ENCODE peak calls at places on chromosomes 11 and 22, in nine cellular contexts. Y, T, X, N, L, A, I, M and J are unnamed samples.

GRCh38 chr11:117600261-117600783 is 196.7 kb downstream of the DSCAML1 start:
- DNase-seq in Y (no peak), T (no peak), X (no peak), N (no peak), L (no peak), A (no peak), I (no peak), M (no peak), J (no peak)

GRCh38 chr11:45391168-45391850 is 105.2 kb upstream of the SYT13 start:
- DNase-seq in Y (no peak), T (no peak), X (no peak), N (no peak), L (no peak), A (no peak), I (no peak), M (no peak), J (no peak)

GRCh38 chr11:118910309-118911112 is 15.2 kb downstream of the BCL9L start:
- DNase-seq in Y (peak), T (peak), X (peak), N (peak), L (no peak), A (peak), I (peak), M (no peak), J (peak)

GRCh38 chr11:68269414-68270081 is 2.2 kb downstream of the C11orf24 start:
- DNase-seq in Y (peak), T (no peak), X (peak), N (no peak), L (no peak), A (peak), I (no peak), M (no peak), J (peak)

GRCh38 chr22:17924735-17925727 is 99.3 kb downstream of the MICAL3 start:
- DNase-seq in Y (no peak), T (no peak), X (no peak), N (no peak), L (no peak), A (no peak), I (no peak), M (no peak), J (no peak)

GRCh38 chr11:3797329-3798090 is at the start of gene NUP98:
- DNase-seq in Y (peak), T (peak), X (peak), N (peak), L (peak), A (peak), I (peak), M (peak), J (peak)

GRCh38 chr11:109730669-109731068 is 308.7 kb downstream of the C11orf87 start:
- DNase-seq in Y (no peak), T (no peak), X (no peak), N (no peak), L (no peak), A (no peak), I (no peak), M (no peak), J (no peak)

GRCh38 chr11:126544311-126545056 is 189.0 kb downstream of the ST3GAL4 start:
- DNase-seq in Y (no peak), T (no peak), X (peak), N (no peak), L (no peak), A (peak), I (no peak), M (peak), J (peak)

GRCh38 chr11:115241899-115242298 is 262.3 kb downstream of the CADM1 start:
- DNase-seq in Y (no peak), T (no peak), X (no peak), N (no peak), L (no peak), A (no peak), I (no peak), M (no peak), J (no peak)

GRCh38 chr11:123561046-123561781 is 93.2 kb downstream of the SCN3B start:
- DNase-seq in Y (peak), T (peak), X (no peak), N (peak), L (no peak), A (no peak), I (peak), M (no peak), J (peak)

GRCh38 chr11:46120711-46121327 is 435 bp downstream of the PHF21A start:
- DNase-seq in Y (peak), T (no peak), X (no peak), N (peak), L (no peak), A (peak), I (peak), M (peak), J (peak)

GRCh38 chr11:3146612-3147256 is 18.4 kb downstream of the OSBPL5 start:
- DNase-seq in Y (peak), T (no peak), X (peak), N (no peak), L (no peak), A (no peak), I (no peak), M (no peak), J (no peak)

GRCh38 chr11:6619021-6619745 is at the start of gene TPP1:
- DNase-seq in Y (peak), T (peak), X (peak), N (peak), L (peak), A (peak), I (peak), M (peak), J (peak)

GRCh38 chr11:122192634-122193245 is 76.7 kb upstream of the BLID start:
- DNase-seq in Y (no peak), T (no peak), X (peak), N (no peak), L (no peak), A (no peak), I (no peak), M (no peak), J (no peak)

GRCh38 chr22:39453765-39454378 is 2.9 kb upstream of the MGAT3 start:
- DNase-seq in Y (no peak), T (no peak), X (peak), N (no peak), L (no peak), A (no peak), I (no peak), M (no peak), J (no peak)

GRCh38 chr11:1893581-1894359 is 2.1 kb upstream of the PRR33 start:
- DNase-seq in Y (no peak), T (no peak), X (no peak), N (no peak), L (no peak), A (no peak), I (no peak), M (no peak), J (no peak)

GRCh38 chr11:128497057-128497957 is 90.1 kb downstream of the ETS1 start:
- DNase-seq in Y (peak), T (no peak), X (peak), N (peak), L (peak), A (peak), I (peak), M (no peak), J (peak)

GRCh38 chr11:12692238-12693074 is 18.2 kb downstream of the TEAD1 start:
- DNase-seq in Y (peak), T (peak), X (peak), N (peak), L (peak), A (peak), I (peak), M (no peak), J (peak)

GRCh38 chr11:71489311-71490043 is 36.5 kb downstream of the NADSYN1 start:
- DNase-seq in Y (no peak), T (peak), X (peak), N (no peak), L (no peak), A (peak), I (no peak), M (no peak), J (no peak)

GRCh38 chr11:124657922-124658321 is 15.6 kb downstream of the SIAE start:
- DNase-seq in Y (no peak), T (no peak), X (peak), N (no peak), L (no peak), A (no peak), I (no peak), M (no peak), J (no peak)

GRCh38 chr11:96333076-96333744 is 9.8 kb downstream of the MAML2 start:
- DNase-seq in Y (no peak), T (no peak), X (no peak), N (no peak), L (no peak), A (no peak), I (no peak), M (no peak), J (no peak)

GRCh38 chr22:21672107-21672629 is 6.4 kb downstream of the PPIL2 start:
- DNase-seq in Y (no peak), T (no peak), X (no peak), N (no peak), L (no peak), A (no peak), I (no peak), M (no peak), J (no peak)

GRCh38 chr11:3015796-3016195 is 23.7 kb upstream of the NAP1L4 start:
- DNase-seq in Y (no peak), T (no peak), X (no peak), N (no peak), L (no peak), A (no peak), I (no peak), M (no peak), J (no peak)

GRCh38 chr11:87878373-87878779 is 296.9 kb downstream of the RAB38 start:
- DNase-seq in Y (peak), T (no peak), X (peak), N (no peak), L (peak), A (peak), I (no peak), M (no peak), J (peak)

GRCh38 chr22:37630839-37631435 is 8.5 kb upstream of the SH3BP1 start:
- DNase-seq in Y (no peak), T (no peak), X (no peak), N (no peak), L (no peak), A (no peak), I (no peak), M (no peak), J (peak)

GRCh38 chr11:12142179-12142578 is 31.8 kb downstream of the MICAL2 start:
- DNase-seq in Y (no peak), T (no peak), X (no peak), N (no peak), L (no peak), A (no peak), I (no peak), M (no peak), J (no peak)

GRCh38 chr22:30890689-30891442 is 77.7 kb downstream of the MORC2 start:
- DNase-seq in Y (no peak), T (peak), X (peak), N (peak), L (peak), A (no peak), I (no peak), M (peak), J (peak)

GRCh38 chr11:44235765-44236201 is 74.2 kb downstream of the ALX4 start:
- DNase-seq in Y (no peak), T (no peak), X (peak), N (no peak), L (no peak), A (no peak), I (no peak), M (no peak), J (no peak)

GRCh38 chr22:40572976-40573375 is 63.5 kb downstream of the MRTFA start:
- DNase-seq in Y (no peak), T (no peak), X (peak), N (no peak), L (no peak), A (no peak), I (no peak), M (no peak), J (no peak)

GRCh38 chr22:40582063-40582462 is 54.5 kb downstream of the MRTFA start:
- DNase-seq in Y (no peak), T (no peak), X (no peak), N (no peak), L (no peak), A (no peak), I (no peak), M (no peak), J (no peak)

GRCh38 chr22:40583058-40583741 is 53.3 kb downstream of the MRTFA start:
- DNase-seq in Y (no peak), T (no peak), X (no peak), N (no peak), L (no peak), A (no peak), I (no peak), M (no peak), J (no peak)

GRCh38 chr22:40580631-40581030 is 55.9 kb downstream of the MRTFA start:
- DNase-seq in Y (no peak), T (no peak), X (no peak), N (no peak), L (no peak), A (no peak), I (no peak), M (no peak), J (no peak)

DNA sequence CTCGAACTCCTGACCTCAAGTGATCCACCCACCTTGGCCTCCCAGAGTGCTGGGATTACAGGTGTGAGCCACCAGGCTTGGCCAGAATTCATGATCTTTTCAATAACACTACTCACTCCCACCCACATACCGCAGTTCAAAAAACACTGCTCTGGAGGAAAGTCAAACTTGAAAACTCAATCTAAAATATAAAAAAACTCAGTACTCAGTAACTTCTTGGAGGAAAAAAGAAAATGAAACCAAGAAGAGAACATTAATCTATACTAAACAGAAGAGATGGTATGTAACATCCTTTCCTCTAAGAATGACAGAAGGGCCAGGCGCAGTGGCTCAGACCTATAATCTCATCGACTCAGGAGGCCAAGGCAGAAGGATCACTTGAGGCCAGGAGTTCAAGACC is 58.3 kb downstream of the MRTFA start:
- DNase-seq in Y (no peak), T (no peak), X (no peak), N (no peak), L (no peak), A (no peak), I (no peak), M (no peak), J (no peak)
- H3K27ac ChIP-seq in Y (no peak), T (no peak), X (no peak), N (no peak), L (no peak), A (no peak), I (no peak), M (no peak), J (no peak)

GRCh38 chr11:133967599-133968238 is 11.0 kb upstream of the IGSF9B start:
- DNase-seq in Y (no peak), T (no peak), X (no peak), N (no peak), L (no peak), A (no peak), I (no peak), M (no peak), J (no peak)
- H3K27ac ChIP-seq in Y (no peak), T (no peak), X (no peak), N (no peak), L (no peak), A (no peak), I (no peak), M (no peak), J (no peak)

GRCh38 chr11:9765320-9766101 is 101.6 kb downstream of the SWAP70 start:
- DNase-seq in Y (peak), T (no peak), X (peak), N (peak), L (no peak), A (peak), I (peak), M (no peak), J (peak)
- H3K27ac ChIP-seq in Y (peak), T (no peak), X (peak), N (peak), L (no peak), A (peak), I (peak), M (peak), J (peak)

GRCh38 chr11:83061883-83062282 is 9.8 kb downstream of the RAB30 start:
- DNase-seq in Y (no peak), T (no peak), X (no peak), N (no peak), L (no peak), A (no peak), I (no peak), M (no peak), J (no peak)

GRCh38 chr11:83060965-83061364 is 10.7 kb downstream of the RAB30 start:
- DNase-seq in Y (no peak), T (no peak), X (no peak), N (no peak), L (no peak), A (no peak), I (no peak), M (no peak), J (no peak)

GRCh38 chr11:83068573-83068972 is 3.1 kb downstream of the RAB30 start:
- DNase-seq in Y (no peak), T (no peak), X (no peak), N (no peak), L (no peak), A (no peak), I (no peak), M (no peak), J (no peak)

GRCh38 chr11:83064011-83064410 is 7.7 kb downstream of the RAB30 start:
- DNase-seq in Y (no peak), T (no peak), X (no peak), N (no peak), L (no peak), A (no peak), I (no peak), M (no peak), J (no peak)

GRCh38 chr11:83063073-83063754 is 8.5 kb downstream of the RAB30 start:
- DNase-seq in Y (no peak), T (no peak), X (no peak), N (no peak), L (no peak), A (no peak), I (no peak), M (no peak), J (no peak)
- H3K27ac ChIP-seq in Y (no peak), T (no peak), X (no peak), N (peak), L (no peak), A (no peak), I (peak), M (no peak), J (peak)

DNA sequence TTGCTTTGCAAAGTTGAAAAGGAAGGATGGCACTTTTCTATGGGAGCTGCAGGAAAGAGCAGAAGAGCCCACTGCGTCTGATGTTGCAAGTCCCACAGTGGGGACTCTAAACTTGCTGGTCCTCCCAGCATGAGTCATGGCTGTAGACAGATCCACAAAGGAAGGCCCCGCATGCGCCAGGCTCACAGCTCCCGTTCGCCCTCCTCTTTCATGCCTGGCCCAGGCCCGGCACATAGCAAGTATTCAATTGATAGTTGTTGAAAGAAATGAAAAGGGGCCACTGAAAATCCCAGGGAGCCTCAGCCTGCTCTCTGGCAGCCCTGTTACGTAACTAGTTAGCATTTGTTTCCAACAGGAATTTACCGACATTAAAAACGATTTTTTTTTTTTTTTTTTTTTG is 18.9 kb downstream of the AP1B1 start:
- DNase-seq in Y (no peak), T (no peak), X (peak), N (peak), L (no peak), A (no peak), I (peak), M (peak), J (peak)
- H3K27ac ChIP-seq in Y (no peak), T (no peak), X (no peak), N (peak), L (no peak), A (no peak), I (no peak), M (peak), J (peak)

GRCh38 chr11:111405551-111405950 is 26.5 kb upstream of the POU2AF1 start:
- DNase-seq in Y (no peak), T (no peak), X (no peak), N (no peak), L (no peak), A (no peak), I (no peak), M (no peak), J (no peak)
- H3K27ac ChIP-seq in Y (no peak), T (no peak), X (no peak), N (no peak), L (no peak), A (no peak), I (no peak), M (no peak), J (no peak)

GRCh38 chr11:67178878-67179277 is 59.8 kb downstream of the KDM2A start:
- DNase-seq in Y (peak), T (no peak), X (peak), N (no peak), L (no peak), A (peak), I (no peak), M (no peak), J (no peak)
- H3K27ac ChIP-seq in Y (peak), T (no peak), X (no peak), N (no peak), L (no peak), A (no peak), I (no peak), M (no peak), J (no peak)